ENCODE peak calls at places on chromosome 5, in ten cellular contexts. C, I, D, T, E, W, K, O, M and F are unnamed samples.

GRCh38 chr5:113123563-113123962 is 147.0 kb downstream of the DCP2 start:
- DNase-seq in C (no peak), I (no peak), D (no peak), T (peak; percentile 37), E (peak; percentile 19), W (no peak), K (peak; percentile 55), O (peak; percentile 69), M (no peak), F (no peak)

GRCh38 chr5:88193896-88194295 is 74.7 kb downstream of the TMEM161B start:
- DNase-seq in C (no peak), I (no peak), D (no peak), T (no peak), E (no peak), W (no peak), K (no peak), O (no peak), M (no peak), F (no peak)

GRCh38 chr5:10310073-10310779 is 2.5 kb upstream of the CMBL start:
- DNase-seq in C (no peak), I (peak; percentile 76), D (no peak), T (peak; percentile 57), E (peak; percentile 99), W (no peak), K (peak; percentile 66), O (no peak), M (peak; percentile 53), F (no peak)

GRCh38 chr5:157331807-157332206 is 65.9 kb downstream of the CYFIP2 start:
- DNase-seq in C (no peak), I (no peak), D (no peak), T (no peak), E (no peak), W (no peak), K (no peak), O (no peak), M (no peak), F (no peak)

GRCh38 chr5:75040973-75041372 is 11.4 kb downstream of the GCNT4 start:
- DNase-seq in C (no peak), I (no peak), D (no peak), T (no peak), E (peak; percentile 38), W (no peak), K (peak; percentile 68), O (no peak), M (no peak), F (no peak)

GRCh38 chr5:79536193-79536906 is 22.4 kb upstream of the HOMER1 start:
- DNase-seq in C (no peak), I (no peak), D (no peak), T (no peak), E (no peak), W (no peak), K (no peak), O (no peak), M (no peak), F (no peak)

GRCh38 chr5:4994994-4995393 is 145.1 kb upstream of the ADAMTS16 start:
- DNase-seq in C (no peak), I (no peak), D (no peak), T (no peak), E (peak; percentile 24), W (no peak), K (peak; percentile 8), O (no peak), M (no peak), F (no peak)

GRCh38 chr5:610744-611730 is 1.1 kb upstream of the CEP72 start:
- DNase-seq in C (no peak), I (no peak), D (peak; percentile 50), T (no peak), E (no peak), W (no peak), K (no peak), O (no peak), M (peak; percentile 13), F (no peak)

GRCh38 chr5:115389074-115389798 is 92.8 kb upstream of the CCDC112 start:
- DNase-seq in C (no peak), I (no peak), D (no peak), T (no peak), E (no peak), W (no peak), K (peak; percentile 23), O (no peak), M (no peak), F (no peak)

GRCh38 chr5:152070591-152070990 is 145.9 kb upstream of the GLRA1 start:
- DNase-seq in C (no peak), I (no peak), D (no peak), T (no peak), E (no peak), W (no peak), K (no peak), O (no peak), M (no peak), F (no peak)

GRCh38 chr5:152066760-152067159 is 142.1 kb upstream of the GLRA1 start:
- DNase-seq in C (no peak), I (no peak), D (no peak), T (no peak), E (no peak), W (no peak), K (no peak), O (peak; percentile 8), M (no peak), F (no peak)

GRCh38 chr5:152072076-152072475 is 147.4 kb upstream of the GLRA1 start:
- DNase-seq in C (no peak), I (no peak), D (no peak), T (no peak), E (peak; percentile 6), W (no peak), K (peak; percentile 13), O (no peak), M (no peak), F (no peak)
- TF ChIP-seq CTCF in C (no peak), I (no peak), D (no peak), T (no peak), E (no peak), W (no peak), K (no peak), O (no peak), M (no peak), F (no peak)

DNA sequence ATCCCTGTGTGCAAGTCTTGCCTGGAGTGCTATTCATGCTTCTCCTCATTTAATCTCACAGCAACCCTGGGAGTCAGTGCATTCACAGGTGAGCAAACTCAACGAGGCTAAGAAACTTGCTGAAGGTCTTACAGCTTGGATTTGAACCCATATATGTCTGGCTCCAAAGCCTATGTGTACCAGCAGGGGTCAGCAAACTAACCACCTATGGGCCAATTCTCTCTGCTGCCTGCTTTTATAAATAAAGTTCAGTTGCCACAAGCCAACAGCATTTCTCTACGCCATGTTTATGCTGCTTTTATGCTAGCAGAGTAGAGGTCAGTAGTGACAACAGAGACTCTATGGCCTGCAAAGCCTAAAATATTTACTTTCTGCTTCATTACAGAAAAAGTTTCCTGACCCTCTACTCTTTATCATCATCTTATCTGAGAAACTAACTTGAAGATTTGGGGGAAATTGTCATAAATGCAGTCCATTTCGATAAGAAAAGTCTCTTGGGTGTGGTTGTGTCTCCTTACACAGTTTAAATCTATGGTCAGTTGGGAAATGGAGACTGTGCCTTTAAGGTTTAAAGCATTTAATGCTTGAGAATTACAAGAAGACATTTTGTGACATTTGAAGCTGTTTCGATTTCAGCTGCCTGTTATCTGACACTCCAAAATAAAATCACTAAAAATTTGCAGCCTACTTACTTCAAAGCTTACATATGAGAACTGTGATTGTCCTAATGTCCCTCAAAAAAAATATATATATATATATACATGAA is 137.7 kb downstream of the PRELID2 start:
- DNase-seq in C (no peak), I (peak; percentile 25), D (no peak), T (peak; percentile 51), E (peak; percentile 60), W (no peak), K (peak; percentile 87), O (peak; percentile 68), M (peak; percentile 30), F (peak; percentile 5)
- TF ChIP-seq CTCF in C (no peak), I (peak; percentile 47), D (no peak), T (peak; percentile 67), E (peak; percentile 69), W (no peak), K (peak; percentile 83), O (peak; percentile 71), M (peak; percentile 27), F (peak; percentile 31)

DNA sequence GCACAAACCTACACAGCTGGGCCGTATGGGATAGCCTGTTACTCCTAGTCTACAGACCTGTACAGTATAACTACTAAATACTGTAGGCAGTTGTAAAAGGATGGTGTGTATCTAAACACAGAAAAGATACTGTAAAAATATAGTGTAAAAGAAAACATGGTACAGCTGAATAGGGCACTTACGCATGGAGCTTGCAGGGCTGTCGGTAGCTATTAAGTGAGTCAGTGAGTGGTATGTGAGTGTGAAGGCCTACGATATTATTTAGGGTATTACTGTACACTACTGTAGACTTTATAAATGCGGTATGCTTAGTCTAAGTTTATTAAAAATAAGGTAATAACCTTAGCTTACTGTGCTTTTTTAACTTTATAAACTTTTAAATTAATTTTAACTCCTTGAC is 1.2 kb downstream of the ZCCHC9 start:
- DNase-seq in C (no peak), I (no peak), D (no peak), T (no peak), E (peak; percentile 29), W (no peak), K (no peak), O (no peak), M (no peak), F (no peak)
- TF ChIP-seq CTCF in C (no peak), I (no peak), D (no peak), T (no peak), E (no peak), W (no peak), K (no peak), O (no peak), M (no peak), F (no peak)

GRCh38 chr5:131528682-131529081 is 106.3 kb downstream of the RAPGEF6 start:
- DNase-seq in C (no peak), I (no peak), D (no peak), T (no peak), E (no peak), W (no peak), K (no peak), O (no peak), M (no peak), F (no peak)
- TF ChIP-seq CTCF in C (no peak), I (no peak), D (no peak), T (no peak), E (no peak), W (no peak), K (no peak), O (no peak), M (no peak), F (no peak)

GRCh38 chr5:172707285-172708182 is 63.5 kb downstream of the DUSP1 start:
- DNase-seq in C (no peak), I (no peak), D (no peak), T (peak; percentile 81), E (peak; percentile 77), W (no peak), K (peak; percentile 81), O (peak; percentile 81), M (no peak), F (peak; percentile 66)
- TF ChIP-seq CTCF in C (no peak), I (peak; percentile 35), D (peak; percentile 1), T (peak; percentile 70), E (peak; percentile 88), W (no peak), K (peak; percentile 73), O (peak; percentile 55), M (no peak), F (peak; percentile 46)

DNA sequence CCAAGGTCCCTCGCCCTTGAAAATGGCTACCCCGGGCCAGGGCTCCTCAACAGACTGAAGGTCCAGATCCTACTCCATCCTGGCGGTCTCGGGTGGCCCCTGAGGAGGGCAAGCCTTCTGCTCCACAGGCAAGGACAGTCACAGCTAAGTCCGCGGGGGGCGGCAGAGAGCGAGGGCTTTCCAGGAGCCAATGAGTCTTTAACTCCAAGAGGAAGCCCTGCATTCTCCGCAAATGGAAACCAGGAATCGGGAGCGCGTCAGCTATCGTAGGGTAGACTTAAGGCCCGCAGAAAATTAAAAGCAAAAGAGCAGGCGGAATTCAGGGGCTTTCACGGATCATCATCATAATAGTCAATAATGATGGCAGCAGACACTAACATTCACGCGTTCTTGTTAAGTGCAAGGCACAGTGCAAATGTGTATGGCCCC is 87.8 kb upstream of the TNFAIP8 start:
- DNase-seq in C (peak; percentile 69), I (peak; percentile 89), D (peak; percentile 97), T (peak; percentile 94), E (peak; percentile 90), W (peak; percentile 62), K (peak; percentile 97), O (peak; percentile 99), M (peak; percentile 90), F (peak; percentile 75)
- TF ChIP-seq CTCF in C (peak; percentile 70), I (peak; percentile 41), D (peak; percentile 4), T (no peak), E (no peak), W (no peak), K (peak; percentile 39), O (peak; percentile 52), M (peak; percentile 32), F (no peak)